ENCODE peak calls at places on chromosomes 7 and 10, in five cellular contexts. One of them, this sample, is unnamed. For H3K4me1, the result is how much of the 10 kb centered on the place peaks cover.

GRCh38 chr7:114412548-114412947 is 2.1 kb upstream of the FOXP2 start:
- DNase-seq in tibial nerve: no peak
- DNase-seq in upper lobe of left lung: no peak
- DNase-seq in effector memory CD4-positive, alpha-beta T cell: no peak
- DNase-seq in fibroblast of lung: no peak
- DNase-seq in this sample: no peak

GRCh38 chr7:28166982-28167715 is 13.4 kb downstream of the JAZF1 start:
- DNase-seq in tibial nerve: no peak
- DNase-seq in upper lobe of left lung: no peak
- DNase-seq in effector memory CD4-positive, alpha-beta T cell: no peak
- DNase-seq in fibroblast of lung: peak
- DNase-seq in this sample: no peak

GRCh38 chr10:124866812-124867211 is 65.2 kb downstream of the ABRAXAS2 start:
- DNase-seq in tibial nerve: no peak
- DNase-seq in upper lobe of left lung: no peak
- DNase-seq in effector memory CD4-positive, alpha-beta T cell: no peak
- DNase-seq in fibroblast of lung: no peak
- DNase-seq in this sample: no peak

GRCh38 chr10:103727546-103727963 is 127.8 kb downstream of the SH3PXD2A start:
- DNase-seq in tibial nerve: no peak
- DNase-seq in upper lobe of left lung: no peak
- DNase-seq in effector memory CD4-positive, alpha-beta T cell: no peak
- DNase-seq in fibroblast of lung: no peak
- DNase-seq in this sample: peak

GRCh38 chr10:94500063-94500462 is 45.5 kb upstream of the HELLS start:
- DNase-seq in tibial nerve: no peak
- DNase-seq in upper lobe of left lung: no peak
- DNase-seq in effector memory CD4-positive, alpha-beta T cell: no peak
- DNase-seq in fibroblast of lung: no peak
- DNase-seq in this sample: no peak

GRCh38 chr7:129168219-129168991 is 20.0 kb upstream of the SMO start:
- DNase-seq in tibial nerve: no peak
- DNase-seq in upper lobe of left lung: no peak
- DNase-seq in effector memory CD4-positive, alpha-beta T cell: no peak
- DNase-seq in fibroblast of lung: peak
- DNase-seq in this sample: peak

GRCh38 chr7:128167316-128167691 is 73.8 kb upstream of the LEP start:
- DNase-seq in tibial nerve: no peak
- DNase-seq in upper lobe of left lung: no peak
- DNase-seq in effector memory CD4-positive, alpha-beta T cell: no peak
- DNase-seq in fibroblast of lung: peak
- DNase-seq in this sample: peak

GRCh38 chr7:131276736-131277135 is 50.9 kb upstream of the MKLN1 start:
- DNase-seq in tibial nerve: no peak
- DNase-seq in upper lobe of left lung: no peak
- DNase-seq in effector memory CD4-positive, alpha-beta T cell: no peak
- DNase-seq in fibroblast of lung: no peak
- DNase-seq in this sample: no peak

GRCh38 chr7:22351329-22351692 is 5.6 kb downstream of the RAPGEF5 start:
- DNase-seq in tibial nerve: no peak
- DNase-seq in upper lobe of left lung: no peak
- DNase-seq in effector memory CD4-positive, alpha-beta T cell: no peak
- DNase-seq in fibroblast of lung: no peak
- DNase-seq in this sample: no peak

GRCh38 chr10:15293862-15294835 is 76.9 kb downstream of the FAM171A1 start:
- DNase-seq in tibial nerve: no peak
- DNase-seq in upper lobe of left lung: no peak
- DNase-seq in effector memory CD4-positive, alpha-beta T cell: no peak
- DNase-seq in fibroblast of lung: peak
- DNase-seq in this sample: peak

GRCh38 chr7:37986780-37987380 is 66.4 kb downstream of the EPDR1 start:
- DNase-seq in tibial nerve: no peak
- DNase-seq in upper lobe of left lung: no peak
- DNase-seq in effector memory CD4-positive, alpha-beta T cell: no peak
- DNase-seq in fibroblast of lung: peak
- DNase-seq in this sample: no peak

GRCh38 chr10:97714401-97715258 is 1.1 kb downstream of the MARVELD1 start:
- DNase-seq in tibial nerve: peak
- DNase-seq in upper lobe of left lung: peak
- DNase-seq in effector memory CD4-positive, alpha-beta T cell: no peak
- DNase-seq in fibroblast of lung: peak
- DNase-seq in this sample: peak

GRCh38 chr7:135382162-135382561 is 127.7 kb downstream of the CNOT4 start:
- DNase-seq in tibial nerve: no peak
- DNase-seq in upper lobe of left lung: no peak
- DNase-seq in effector memory CD4-positive, alpha-beta T cell: no peak
- DNase-seq in fibroblast of lung: no peak
- DNase-seq in this sample: no peak

GRCh38 chr7:35253182-35253679 is 669 bp downstream of the TBX20 start:
- DNase-seq in tibial nerve: no peak
- DNase-seq in upper lobe of left lung: no peak
- DNase-seq in effector memory CD4-positive, alpha-beta T cell: no peak
- DNase-seq in fibroblast of lung: no peak
- DNase-seq in this sample: no peak

GRCh38 chr7:155466142-155466813 is 8.3 kb downstream of the EN2 start:
- DNase-seq in tibial nerve: no peak
- DNase-seq in upper lobe of left lung: no peak
- DNase-seq in effector memory CD4-positive, alpha-beta T cell: no peak
- DNase-seq in fibroblast of lung: no peak
- DNase-seq in this sample: peak

GRCh38 chr7:51280156-51280555 is 36.5 kb downstream of the COBL start:
- DNase-seq in tibial nerve: no peak
- DNase-seq in upper lobe of left lung: no peak
- DNase-seq in effector memory CD4-positive, alpha-beta T cell: no peak
- DNase-seq in fibroblast of lung: no peak
- DNase-seq in this sample: no peak

GRCh38 chr7:66043681-66044497 is 31.7 kb upstream of the ASL start:
- DNase-seq in tibial nerve: no peak
- DNase-seq in upper lobe of left lung: peak
- DNase-seq in effector memory CD4-positive, alpha-beta T cell: no peak
- DNase-seq in fibroblast of lung: peak
- DNase-seq in this sample: peak

GRCh38 chr7:113404245-113404644 is 285.9 kb upstream of the SMIM30 start:
- DNase-seq in tibial nerve: no peak
- DNase-seq in upper lobe of left lung: no peak
- DNase-seq in effector memory CD4-positive, alpha-beta T cell: no peak
- DNase-seq in fibroblast of lung: no peak
- DNase-seq in this sample: no peak

GRCh38 chr10:986881-987634 is 1.2 kb upstream of the GTPBP4 start:
- DNase-seq in tibial nerve: no peak
- DNase-seq in upper lobe of left lung: no peak
- DNase-seq in effector memory CD4-positive, alpha-beta T cell: no peak
- DNase-seq in fibroblast of lung: peak
- DNase-seq in this sample: peak

GRCh38 chr10:35464805-35465456 is 128.6 kb downstream of the CCNY start:
- DNase-seq in tibial nerve: no peak
- DNase-seq in upper lobe of left lung: no peak
- DNase-seq in effector memory CD4-positive, alpha-beta T cell: no peak
- DNase-seq in fibroblast of lung: peak
- DNase-seq in this sample: no peak

GRCh38 chr10:36188054-36188453 is 546.0 kb upstream of the FZD8 start:
- DNase-seq in tibial nerve: no peak
- DNase-seq in upper lobe of left lung: no peak
- DNase-seq in effector memory CD4-positive, alpha-beta T cell: no peak
- DNase-seq in fibroblast of lung: no peak
- DNase-seq in this sample: peak

GRCh38 chr10:131697461-131698128 is 203.2 kb upstream of the PPP2R2D start:
- DNase-seq in tibial nerve: no peak
- DNase-seq in upper lobe of left lung: no peak
- DNase-seq in effector memory CD4-positive, alpha-beta T cell: no peak
- DNase-seq in fibroblast of lung: no peak
- DNase-seq in this sample: no peak

DNA sequence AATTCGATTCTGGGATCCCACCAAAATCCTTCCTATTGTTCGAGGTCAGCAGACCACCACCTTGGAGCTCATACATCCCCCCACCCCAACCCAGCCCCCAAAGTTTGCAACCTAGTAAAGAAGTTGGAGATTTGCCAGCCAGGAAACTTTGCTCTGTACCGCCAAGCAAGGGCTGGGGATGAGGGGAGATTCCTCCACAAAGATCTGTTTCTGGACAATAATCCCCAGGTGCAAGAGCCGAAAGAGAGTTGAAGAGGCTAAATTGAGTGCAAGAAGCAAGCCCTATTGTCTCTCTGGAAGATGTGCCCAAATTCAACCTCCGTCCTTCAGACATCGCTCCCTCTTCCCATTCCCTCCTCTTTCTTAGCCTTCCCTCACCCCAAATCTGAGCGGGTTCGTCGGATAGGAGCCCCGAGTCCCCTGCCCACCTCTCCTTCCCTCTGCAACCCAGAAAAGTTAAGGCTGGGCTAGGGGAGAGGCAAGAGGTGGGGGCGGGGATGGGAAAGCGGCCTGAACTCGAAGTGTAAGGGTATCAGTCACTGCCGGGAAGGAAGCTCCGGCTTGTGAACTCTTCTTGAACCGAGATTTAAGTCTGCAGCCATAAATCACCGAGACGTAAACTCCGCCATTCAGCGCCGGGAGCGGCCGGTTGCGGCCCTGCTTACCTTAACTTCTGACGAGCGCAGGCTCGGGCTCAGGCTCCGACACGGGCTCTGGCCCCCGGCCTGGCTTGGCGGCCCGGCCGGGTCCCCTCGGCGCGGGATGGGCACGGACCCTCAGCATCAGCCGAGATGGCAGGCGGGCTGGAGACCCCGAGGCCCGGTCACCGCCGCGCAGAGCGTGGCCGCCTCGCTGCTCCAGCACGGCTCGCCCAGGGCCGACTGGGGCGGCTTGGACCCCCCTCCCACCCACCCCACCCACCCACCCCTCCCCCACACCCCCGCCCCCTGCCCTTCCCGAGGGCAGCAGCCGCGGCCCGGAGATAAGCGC is 10.8 kb upstream of the HOXA2 start:
- DNase-seq in tibial nerve: no peak
- DNase-seq in upper lobe of left lung: no peak
- DNase-seq in effector memory CD4-positive, alpha-beta T cell: no peak
- DNase-seq in fibroblast of lung: peak
- DNase-seq in this sample: peak
- H3K4me3 ChIP-seq in tibial nerve: peak
- H3K4me3 ChIP-seq in upper lobe of left lung: peak
- H3K4me3 ChIP-seq in effector memory CD4-positive, alpha-beta T cell: no peak
- H3K4me3 ChIP-seq in fibroblast of lung: peak
- H3K4me3 ChIP-seq in this sample: peak

DNA sequence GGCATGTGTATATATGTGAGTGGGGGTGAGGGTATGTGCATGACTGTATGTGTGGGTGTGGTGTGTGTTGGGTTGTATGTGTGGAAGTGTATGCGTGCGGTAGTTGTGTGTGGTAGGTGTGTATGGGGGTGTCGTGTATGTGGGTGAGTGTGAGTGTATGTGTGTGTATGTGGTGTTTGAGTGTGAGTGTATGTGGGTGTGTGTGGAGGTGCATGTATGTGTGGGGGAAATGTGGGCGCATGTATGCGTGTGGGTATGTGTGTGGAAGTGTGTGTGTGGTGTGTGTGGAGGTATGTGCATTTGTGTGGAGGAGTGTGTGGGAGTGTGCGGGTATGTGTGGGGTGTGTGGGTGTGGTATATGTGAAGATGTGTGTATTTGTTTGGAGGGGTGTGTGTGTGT is 269.5 kb downstream of the GPR158 start:
- DNase-seq in tibial nerve: no peak
- DNase-seq in upper lobe of left lung: no peak
- DNase-seq in effector memory CD4-positive, alpha-beta T cell: no peak
- DNase-seq in fibroblast of lung: no peak
- DNase-seq in this sample: no peak
- H3K4me1 ChIP-seq in tibial nerve: under half
- H3K4me1 ChIP-seq in upper lobe of left lung: under half
- H3K4me1 ChIP-seq in effector memory CD4-positive, alpha-beta T cell: under half
- H3K4me1 ChIP-seq in fibroblast of lung: under half
- H3K4me1 ChIP-seq in this sample: under half

GRCh38 chr7:120949393-120949799 is 1.2 kb upstream of the ING3 start:
- DNase-seq in tibial nerve: no peak
- DNase-seq in upper lobe of left lung: no peak
- DNase-seq in effector memory CD4-positive, alpha-beta T cell: no peak
- DNase-seq in fibroblast of lung: no peak
- DNase-seq in this sample: no peak

GRCh38 chr7:120950026-120950538 is 495 bp upstream of the ING3 start:
- DNase-seq in tibial nerve: no peak
- DNase-seq in upper lobe of left lung: no peak
- DNase-seq in effector memory CD4-positive, alpha-beta T cell: no peak
- DNase-seq in fibroblast of lung: no peak
- DNase-seq in this sample: no peak

GRCh38 chr7:120950539-120951308 is at the start of gene ING3:
- DNase-seq in tibial nerve: peak
- DNase-seq in upper lobe of left lung: peak
- DNase-seq in effector memory CD4-positive, alpha-beta T cell: peak
- DNase-seq in fibroblast of lung: peak
- DNase-seq in this sample: peak

GRCh38 chr7:120951309-120951706 is 731 bp downstream of the ING3 start:
- DNase-seq in tibial nerve: no peak
- DNase-seq in upper lobe of left lung: no peak
- DNase-seq in effector memory CD4-positive, alpha-beta T cell: no peak
- DNase-seq in fibroblast of lung: no peak
- DNase-seq in this sample: no peak

DNA sequence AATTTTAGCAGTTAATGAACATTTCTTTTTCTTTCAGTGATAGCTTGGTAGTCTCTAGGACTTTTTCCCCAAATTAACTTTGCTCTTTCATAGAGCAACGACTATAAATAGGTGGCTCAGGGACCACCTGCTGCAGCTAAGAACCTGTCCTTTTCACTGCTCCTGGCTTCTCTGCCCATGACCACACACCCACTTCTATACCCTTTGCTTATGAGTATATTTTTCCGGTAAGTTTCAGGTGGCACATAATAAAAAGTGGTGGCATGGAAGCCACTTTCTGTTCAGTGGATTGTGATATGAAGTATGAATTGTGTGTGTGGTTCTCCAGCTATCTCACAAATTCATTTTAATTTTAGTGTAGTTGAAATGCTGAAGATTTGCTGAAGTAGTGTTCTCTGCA is 1.2 kb downstream of the ING3 start:
- DNase-seq in tibial nerve: no peak
- DNase-seq in upper lobe of left lung: no peak
- DNase-seq in effector memory CD4-positive, alpha-beta T cell: no peak
- DNase-seq in fibroblast of lung: no peak
- DNase-seq in this sample: peak
- H3K4me3 ChIP-seq in tibial nerve: peak
- H3K4me3 ChIP-seq in upper lobe of left lung: peak
- H3K4me3 ChIP-seq in effector memory CD4-positive, alpha-beta T cell: peak
- H3K4me3 ChIP-seq in fibroblast of lung: peak
- H3K4me3 ChIP-seq in this sample: peak

DNA sequence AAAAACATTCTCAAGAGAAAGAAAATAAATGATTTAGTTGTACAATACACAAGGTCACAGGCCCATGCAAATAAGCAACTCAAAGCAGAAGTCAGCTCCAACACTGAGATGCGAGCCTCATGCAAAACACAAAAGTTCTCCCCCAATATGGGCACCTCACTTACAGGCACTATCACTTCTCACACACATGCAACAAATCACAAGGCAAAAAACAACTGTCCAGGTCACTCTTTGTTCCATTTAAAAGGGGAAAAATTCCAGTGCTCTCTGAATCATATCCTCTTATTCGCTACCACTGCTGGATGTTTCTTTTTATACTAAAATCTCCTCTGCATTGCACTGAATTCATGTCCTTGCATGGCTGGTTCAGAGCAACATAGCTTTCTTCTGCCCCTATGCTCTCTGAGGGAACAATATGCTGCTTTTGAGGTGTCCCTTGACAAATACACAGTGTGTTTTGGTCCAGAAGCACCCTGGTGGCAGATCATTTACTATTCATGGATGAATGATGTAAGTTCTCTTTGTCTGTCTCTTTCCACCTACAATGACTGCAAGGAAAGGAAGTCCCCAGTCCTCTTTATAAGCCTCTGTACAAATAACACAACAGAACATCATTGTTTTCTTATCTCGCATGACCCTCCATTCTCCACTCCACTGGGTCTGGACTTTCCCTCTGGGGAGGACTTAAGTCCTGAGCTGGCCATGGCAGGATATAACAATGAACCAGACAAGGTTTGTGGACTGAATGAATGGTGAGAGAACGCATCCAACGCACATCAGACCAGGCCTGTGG is 85.4 kb upstream of the GSDME start:
- DNase-seq in tibial nerve: no peak
- DNase-seq in upper lobe of left lung: no peak
- DNase-seq in effector memory CD4-positive, alpha-beta T cell: no peak
- DNase-seq in fibroblast of lung: peak
- DNase-seq in this sample: no peak
- H3K4me1 ChIP-seq in tibial nerve: under half
- H3K4me1 ChIP-seq in upper lobe of left lung: under half
- H3K4me1 ChIP-seq in effector memory CD4-positive, alpha-beta T cell: under half
- H3K4me1 ChIP-seq in fibroblast of lung: under half
- H3K4me1 ChIP-seq in this sample: under half

This sample was measured in osteoblast.